ENCODE peak calls at places on chromosomes 16 and 17, in five cellular contexts. B, T, W, A and H are unnamed samples.

GRCh38 chr16:19046062-19046461 is 21.4 kb upstream of the COQ7 start:
- DNase-seq in B (no peak), T (no peak), W (no peak), A (no peak), H (no peak)

GRCh38 chr17:8019161-8019560 is 16.7 kb downstream of the GUCY2D start:
- DNase-seq in B (no peak), T (no peak), W (no peak), A (no peak), H (no peak)

GRCh38 chr17:81512984-81513668 is 527 bp upstream of the ACTG1 start:
- DNase-seq in B (peak), T (peak), W (no peak), A (peak), H (peak)

GRCh38 chr16:75026892-75027391 is 28.1 kb downstream of the ZNRF1 start:
- DNase-seq in B (no peak), T (no peak), W (no peak), A (no peak), H (no peak)

GRCh38 chr17:15271731-15272130 is 6.6 kb upstream of the PMP22 start:
- DNase-seq in B (no peak), T (no peak), W (no peak), A (no peak), H (no peak)

GRCh38 chr17:4969551-4970231 is 2.1 kb upstream of the SPAG7 start:
- DNase-seq in B (no peak), T (no peak), W (no peak), A (peak), H (no peak)

GRCh38 chr16:83138976-83139690 is 512.4 kb downstream of the CDH13 start:
- DNase-seq in B (no peak), T (no peak), W (no peak), A (no peak), H (no peak)

GRCh38 chr17:82596316-82596715 is 51.9 kb downstream of the WDR45B start:
- DNase-seq in B (no peak), T (no peak), W (no peak), A (no peak), H (no peak)

GRCh38 chr16:77059441-77059840 is 131.5 kb upstream of the MON1B start:
- DNase-seq in B (no peak), T (no peak), W (no peak), A (no peak), H (no peak)

GRCh38 chr16:82892327-82892726 is 265.6 kb downstream of the CDH13 start:
- DNase-seq in B (no peak), T (no peak), W (no peak), A (no peak), H (no peak)

GRCh38 chr17:78240012-78240655 is 8.7 kb downstream of the TMEM235 start:
- DNase-seq in B (no peak), T (no peak), W (no peak), A (no peak), H (no peak)

GRCh38 chr17:75102385-75102821 is 7.4 kb upstream of the ARMC7 start:
- DNase-seq in B (peak), T (no peak), W (no peak), A (no peak), H (no peak)

GRCh38 chr17:2542456-2542855 is 30.8 kb upstream of the METTL16 start:
- DNase-seq in B (no peak), T (no peak), W (no peak), A (no peak), H (no peak)

GRCh38 chr16:82888616-82889015 is 261.8 kb downstream of the CDH13 start:
- DNase-seq in B (no peak), T (no peak), W (no peak), A (no peak), H (no peak)

GRCh38 chr16:5928476-5929055 is 831.0 kb upstream of the EEF2KMT start:
- DNase-seq in B (no peak), T (no peak), W (no peak), A (no peak), H (peak)

GRCh38 chr16:61885343-61885742 is 150.9 kb downstream of the CDH8 start:
- DNase-seq in B (no peak), T (no peak), W (no peak), A (no peak), H (no peak)

GRCh38 chr17:70296456-70296855 is 127.1 kb downstream of the KCNJ2 start:
- DNase-seq in B (no peak), T (no peak), W (no peak), A (no peak), H (no peak)

GRCh38 chr17:34499576-34499975 is 79.8 kb upstream of the TMEM132E start:
- DNase-seq in B (no peak), T (no peak), W (no peak), A (peak), H (no peak)

GRCh38 chr17:65074778-65075250 is 18.3 kb upstream of the GNA13 start:
- DNase-seq in B (no peak), T (peak), W (no peak), A (no peak), H (no peak)

GRCh38 chr17:48804936-48805411 is 12.1 kb downstream of the TTLL6 start:
- DNase-seq in B (peak), T (peak), W (peak), A (peak), H (no peak)

GRCh38 chr17:1056761-1057160 is 59.8 kb downstream of the TIMM22 start:
- DNase-seq in B (no peak), T (no peak), W (no peak), A (no peak), H (no peak)

GRCh38 chr17:42456223-42457106 is 2.2 kb upstream of the ATP6V0A1 start:
- DNase-seq in B (no peak), T (no peak), W (no peak), A (no peak), H (no peak)

GRCh38 chr16:86242244-86243122 is 267.8 kb upstream of the FOXF1 start:
- DNase-seq in B (no peak), T (no peak), W (no peak), A (no peak), H (no peak)

GRCh38 chr17:55285340-55286301 is 20.9 kb downstream of the HLF start:
- DNase-seq in B (peak), T (no peak), W (no peak), A (no peak), H (no peak)

GRCh38 chr17:43952351-43952723 is 1.4 kb downstream of the PYY start:
- DNase-seq in B (no peak), T (no peak), W (no peak), A (no peak), H (no peak)

GRCh38 chr17:10999484-10999883 is 161.6 kb upstream of the PIRT start:
- DNase-seq in B (no peak), T (no peak), W (no peak), A (no peak), H (no peak)

GRCh38 chr17:6936370-6937028 is 59.4 kb upstream of the ALOX12 start:
- DNase-seq in B (no peak), T (no peak), W (no peak), A (no peak), H (peak)

GRCh38 chr16:57194512-57194911 is 8.4 kb downstream of the RSPRY1 start:
- DNase-seq in B (no peak), T (peak), W (no peak), A (no peak), H (peak)

GRCh38 chr17:77205396-77206124 is 64.8 kb downstream of the SEC14L1 start:
- DNase-seq in B (no peak), T (no peak), W (no peak), A (no peak), H (no peak)

GRCh38 chr16:28930652-28931051 is 1.1 kb upstream of the CD19 start:
- DNase-seq in B (peak), T (no peak), W (no peak), A (no peak), H (no peak)

GRCh38 chr16:87459027-87459426 is 33.8 kb downstream of the ZCCHC14 start:
- DNase-seq in B (no peak), T (no peak), W (no peak), A (no peak), H (no peak)

GRCh38 chr16:29809031-29809747 is 2.8 kb upstream of the PRRT2 start:
- DNase-seq in B (no peak), T (no peak), W (no peak), A (no peak), H (no peak)

GRCh38 chr17:56172517-56172982 is 19.3 kb downstream of the ANKFN1 start:
- DNase-seq in B (no peak), T (no peak), W (no peak), A (no peak), H (no peak)

GRCh38 chr17:72683506-72684404 is 408.7 kb downstream of the SLC39A11 start:
- DNase-seq in B (peak), T (peak), W (no peak), A (no peak), H (no peak)

GRCh38 chr17:82933911-82934310 is 94.1 kb upstream of the ZNF750 start:
- DNase-seq in B (no peak), T (no peak), W (no peak), A (no peak), H (no peak)

GRCh38 chr17:560379-560935 is 154.2 kb downstream of the VPS53 start:
- DNase-seq in B (no peak), T (no peak), W (no peak), A (no peak), H (no peak)

GRCh38 chr16:23174622-23175021 is 7.9 kb upstream of the SCNN1G start:
- DNase-seq in B (no peak), T (no peak), W (no peak), A (no peak), H (no peak)

GRCh38 chr17:44792276-44792675 is 33.5 kb downstream of the ADAM11 start:
- DNase-seq in B (no peak), T (no peak), W (no peak), A (no peak), H (no peak)

GRCh38 chr16:48421741-48422140 is 36.5 kb upstream of the SIAH1 start:
- DNase-seq in B (no peak), T (no peak), W (no peak), A (no peak), H (no peak)